ENCODE peak calls at places on chromosomes 6 and 20, in four cellular contexts. B, K, M and C are unnamed samples.

GRCh38 chr6:17115251-17116089 is 13.6 kb downstream of the STMND1 start:
- DNase-seq in B (peak), K (no peak), M (no peak), C (peak)

GRCh38 chr20:58361549-58361948 is 27.5 kb upstream of the VAPB start:
- DNase-seq in B (peak), K (no peak), M (no peak), C (no peak)

GRCh38 chr6:27889628-27890315 is 22.4 kb downstream of the OR2B2 start:
- DNase-seq in B (no peak), K (no peak), M (no peak), C (no peak)

GRCh38 chr6:96659084-96659845 is 96.3 kb downstream of the FHL5 start:
- DNase-seq in B (no peak), K (no peak), M (no peak), C (no peak)

GRCh38 chr6:8229913-8230312 is 127.6 kb upstream of the EEF1E1 start:
- DNase-seq in B (no peak), K (no peak), M (no peak), C (no peak)

GRCh38 chr6:125791151-125791819 is 525 bp downstream of the NCOA7 start:
- DNase-seq in B (peak), K (no peak), M (peak), C (peak)

GRCh38 chr20:54382419-54382818 is 93.0 kb upstream of the DOK5 start:
- DNase-seq in B (no peak), K (no peak), M (no peak), C (no peak)

GRCh38 chr6:129183039-129183438 is 300.1 kb downstream of the LAMA2 start:
- DNase-seq in B (no peak), K (no peak), M (no peak), C (no peak)

GRCh38 chr20:62805365-62805710 is 703 bp downstream of the OGFR start:
- DNase-seq in B (no peak), K (no peak), M (no peak), C (no peak)

GRCh38 chr6:44494011-44494501 is 106.5 kb downstream of the CDC5L start:
- DNase-seq in B (peak), K (no peak), M (no peak), C (peak)

GRCh38 chr6:16674666-16675392 is 86.4 kb downstream of the ATXN1 start:
- DNase-seq in B (peak), K (no peak), M (no peak), C (no peak)

GRCh38 chr20:22248052-22248667 is 336.2 kb downstream of the FOXA2 start:
- DNase-seq in B (no peak), K (no peak), M (no peak), C (peak)

GRCh38 chr6:75296811-75297779 is 12.5 kb upstream of the TMEM30A start:
- DNase-seq in B (peak), K (no peak), M (no peak), C (no peak)

GRCh38 chr6:149211046-149211571 is 106.4 kb upstream of the TAB2 start:
- DNase-seq in B (peak), K (no peak), M (no peak), C (no peak)

GRCh38 chr6:14732845-14733757 is 512.8 kb upstream of the JARID2 start:
- DNase-seq in B (peak), K (no peak), M (no peak), C (peak)

GRCh38 chr6:109865968-109866367 is 112.1 kb upstream of the GPR6 start:
- DNase-seq in B (no peak), K (no peak), M (no peak), C (no peak)

GRCh38 chr20:32470025-32470861 is 112.1 kb downstream of the ASXL1 start:
- DNase-seq in B (peak), K (no peak), M (peak), C (no peak)

GRCh38 chr20:23235173-23236027 is 115.2 kb upstream of the NXT1 start:
- DNase-seq in B (peak), K (peak), M (peak), C (peak)

GRCh38 chr20:41064377-41064776 is 35.8 kb downstream of the TOP1 start:
- DNase-seq in B (no peak), K (no peak), M (no peak), C (no peak)

GRCh38 chr6:11393713-11394627 is 143.6 kb upstream of the TMEM170B start:
- DNase-seq in B (peak), K (no peak), M (no peak), C (no peak)

GRCh38 chr6:31826793-31827285 is 699 bp upstream of the HSPA1B start:
- DNase-seq in B (no peak), K (peak), M (peak), C (peak)
- TF ChIP-seq POLR2A in B (no peak), K (peak), M (peak), C (no peak)

GRCh38 chr6:84763397-84764331 is 734 bp downstream of the TBX18 start:
- DNase-seq in B (peak), K (no peak), M (peak), C (no peak)
- TF ChIP-seq POLR2A in B (no peak), K (peak), M (no peak), C (no peak)

DNA sequence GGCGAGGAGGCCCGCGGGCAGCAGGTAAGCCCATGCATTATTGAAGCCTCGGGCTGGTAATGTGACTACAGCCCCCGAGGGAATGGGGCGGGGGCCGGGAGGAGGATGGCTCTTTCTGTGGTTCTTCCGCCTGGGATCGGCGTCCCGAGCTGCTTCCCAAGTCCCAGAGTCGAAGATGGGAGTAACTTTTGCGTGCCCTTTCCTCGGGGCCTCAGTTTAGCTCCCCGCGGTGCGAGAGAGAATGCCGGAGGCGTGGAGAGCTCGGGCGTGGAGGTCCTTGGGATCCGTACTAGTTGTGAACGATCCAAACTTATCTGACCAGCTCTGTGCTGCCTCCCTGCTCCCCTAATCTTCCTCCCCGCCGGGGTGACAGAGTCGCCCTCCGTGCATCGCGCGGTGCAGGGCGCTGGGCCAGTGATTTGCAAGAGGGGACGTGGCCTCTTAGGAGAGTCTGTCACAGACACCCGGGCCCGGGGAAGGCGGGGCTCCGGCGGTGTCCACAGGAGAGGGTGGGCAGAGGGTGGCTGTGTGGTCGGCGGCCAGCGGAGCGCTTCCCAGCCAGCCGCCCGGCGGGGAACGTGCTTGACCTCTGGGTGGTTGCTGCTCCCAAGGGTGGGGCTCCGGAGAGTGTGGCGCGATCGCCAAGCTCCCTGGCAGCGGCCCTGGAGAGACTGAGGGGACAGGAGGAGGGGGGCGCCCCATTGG is 815 bp downstream of the UTRN start:
- DNase-seq in B (peak), K (peak), M (peak), C (peak)
- TF ChIP-seq POLR2A in B (no peak), K (peak), M (no peak), C (peak)

GRCh38 chr6:130467595-130467994 is 101.8 kb downstream of the TMEM200A start:
- DNase-seq in B (no peak), K (no peak), M (no peak), C (no peak)
- TF ChIP-seq POLR2A in B (no peak), K (no peak), M (no peak), C (no peak)

GRCh38 chr6:21597243-21597682 is 3.7 kb downstream of the SOX4 start:
- DNase-seq in B (no peak), K (no peak), M (no peak), C (no peak)
- TF ChIP-seq POLR2A in B (no peak), K (no peak), M (no peak), C (no peak)